ENCODE peak calls at places on chromosomes 7 and 10, in seven cellular contexts. F is PC-3; C is Ammon's horn; E is activated CD8-positive, alpha-beta memory T cell treated with anti-CD3 and anti-CD28 coated beads, Interleukin-2, amount 50 U/mL, for 48 hours; S is EH; K is stimulated activated CD4-positive, alpha-beta T cell treated with anti-CD3 and anti-CD28 coated beads, Interleukin-4, amount 100 ng/mL, for 48 hours; D is neuronal stem cell. I is an unnamed sample.

GRCh38 chr10:78540355-78541076 is 506.9 kb downstream of the RPS24 start:
- DNase-seq in F (peak; percentile 79), C (no peak), E (no peak), S (peak; percentile 39), K (no peak), D (no peak), I (no peak)

GRCh38 chr10:132294196-132294520 is 13.6 kb downstream of the STK32C start:
- DNase-seq in F (no peak), C (no peak), E (no peak), S (no peak), K (no peak), D (no peak), I (no peak)

GRCh38 chr10:7788640-7789335 is 811 bp downstream of the ATP5F1C start:
- DNase-seq in F (peak; percentile 27), C (no peak), E (no peak), S (peak; percentile 22), K (peak; percentile 1), D (no peak), I (no peak)

GRCh38 chr7:36777855-36778254 is 53.6 kb upstream of the AOAH start:
- DNase-seq in F (no peak), C (no peak), E (no peak), S (no peak), K (no peak), D (no peak), I (no peak)

GRCh38 chr7:155381852-155382801 is 75.8 kb upstream of the EN2 start:
- DNase-seq in F (no peak), C (peak; percentile 26), E (no peak), S (no peak), K (no peak), D (no peak), I (no peak)

GRCh38 chr10:63547628-63548356 is 26.6 kb downstream of the REEP3 start:
- DNase-seq in F (no peak), C (peak; percentile 71), E (no peak), S (peak; percentile 42), K (no peak), D (no peak), I (no peak)

GRCh38 chr10:47380341-47381215 is 3.5 kb downstream of the ZNF488 start:
- DNase-seq in F (no peak), C (no peak), E (peak; percentile 22), S (no peak), K (no peak), D (no peak), I (peak; percentile 75)

GRCh38 chr7:16060492-16060891 is 360.8 kb downstream of the CRPPA start:
- DNase-seq in F (no peak), C (no peak), E (no peak), S (no peak), K (no peak), D (no peak), I (no peak)

GRCh38 chr7:80666376-80666775 is 27.9 kb downstream of the CD36 start:
- DNase-seq in F (peak; percentile 81), C (no peak), E (no peak), S (no peak), K (no peak), D (no peak), I (no peak)

GRCh38 chr10:13331641-13332040 is 16.5 kb downstream of the SEPHS1 start:
- DNase-seq in F (no peak), C (no peak), E (no peak), S (peak; percentile 50), K (no peak), D (no peak), I (no peak)

GRCh38 chr7:140810830-140811556 is 113.7 kb downstream of the BRAF start:
- DNase-seq in F (peak; percentile 83), C (peak; percentile 85), E (peak; percentile 61), S (peak; percentile 74), K (peak; percentile 46), D (peak; percentile 51), I (no peak)

GRCh38 chr10:67990093-67990492 is 85.0 kb downstream of the HERC4 start:
- DNase-seq in F (no peak), C (no peak), E (no peak), S (no peak), K (no peak), D (no peak), I (no peak)

GRCh38 chr7:51224811-51225581 is 91.6 kb downstream of the COBL start:
- DNase-seq in F (peak; percentile 86), C (peak; percentile 54), E (no peak), S (no peak), K (no peak), D (no peak), I (no peak)

GRCh38 chr7:54880326-54880989 is 121.4 kb upstream of the SEC61G start:
- DNase-seq in F (no peak), C (no peak), E (no peak), S (no peak), K (no peak), D (no peak), I (no peak)

GRCh38 chr10:122459586-122460273 is 1.6 kb upstream of the HTRA1 start:
- DNase-seq in F (no peak), C (no peak), E (no peak), S (peak; percentile 62), K (no peak), D (no peak), I (no peak)

GRCh38 chr10:73965890-73966768 is 31.8 kb upstream of the VCL start:
- DNase-seq in F (peak; percentile 100), C (peak; percentile 69), E (no peak), S (peak; percentile 100), K (no peak), D (peak; percentile 91), I (no peak)

GRCh38 chr7:33193308-33193864 is 64.0 kb downstream of the BBS9 start:
- DNase-seq in F (no peak), C (no peak), E (no peak), S (no peak), K (no peak), D (no peak), I (no peak)

GRCh38 chr10:132856869-132857524 is 71.0 kb upstream of the NKX6-2 start:
- DNase-seq in F (no peak), C (no peak), E (peak; percentile 32), S (no peak), K (no peak), D (no peak), I (no peak)

GRCh38 chr7:144009361-144009760 is 9.2 kb downstream of the OR6B1 start:
- DNase-seq in F (no peak), C (no peak), E (no peak), S (no peak), K (no peak), D (no peak), I (no peak)

GRCh38 chr7:32072397-32072796 is 2.2 kb upstream of the PDE1C start:
- DNase-seq in F (no peak), C (no peak), E (no peak), S (no peak), K (no peak), D (no peak), I (no peak)

GRCh38 chr10:129108378-129108777 is 358.7 kb upstream of the MGMT start:
- DNase-seq in F (no peak), C (no peak), E (no peak), S (no peak), K (no peak), D (no peak), I (peak; percentile 42)

GRCh38 chr7:129363-130221 is 62.8 kb upstream of the FAM20C start:
- DNase-seq in F (no peak), C (peak; percentile 70), E (no peak), S (peak; percentile 39), K (no peak), D (no peak), I (no peak)

GRCh38 chr10:43683451-43684197 is 34.9 kb upstream of the ZNF32 start:
- DNase-seq in F (peak; percentile 25), C (no peak), E (no peak), S (peak; percentile 44), K (no peak), D (no peak), I (no peak)

GRCh38 chr7:5478568-5479045 is 55.0 kb upstream of the TNRC18 start:
- DNase-seq in F (no peak), C (no peak), E (no peak), S (no peak), K (no peak), D (no peak), I (no peak)

GRCh38 chr10:77036993-77037734 is 600.4 kb downstream of the KCNMA1 start:
- DNase-seq in F (peak; percentile 74), C (peak; percentile 11), E (no peak), S (no peak), K (no peak), D (peak; percentile 56), I (no peak)

GRCh38 chr10:62803993-62804383 is 532 bp upstream of the ADO start:
- DNase-seq in F (no peak), C (no peak), E (no peak), S (no peak), K (no peak), D (no peak), I (no peak)

GRCh38 chr7:140667476-140667875 is 5.3 kb upstream of the ADCK2 start:
- DNase-seq in F (peak; percentile 47), C (no peak), E (no peak), S (peak; percentile 24), K (no peak), D (no peak), I (no peak)

GRCh38 chr10:93034426-93034825 is 26.2 kb upstream of the CYP26C1 start:
- DNase-seq in F (no peak), C (no peak), E (no peak), S (peak; percentile 35), K (no peak), D (no peak), I (no peak)

GRCh38 chr7:141294122-141294829 is 220.4 kb downstream of the TMEM178B start:
- DNase-seq in F (no peak), C (peak; percentile 28), E (no peak), S (no peak), K (no peak), D (no peak), I (peak; percentile 42)

GRCh38 chr7:98810166-98810802 is 59.5 kb downstream of the TMEM130 start:
- DNase-seq in F (no peak), C (peak; percentile 32), E (no peak), S (no peak), K (no peak), D (no peak), I (no peak)

GRCh38 chr7:123784263-123784662 is 35.5 kb upstream of the WASL start:
- DNase-seq in F (no peak), C (no peak), E (no peak), S (no peak), K (no peak), D (no peak), I (no peak)

GRCh38 chr10:75650648-75651047 is 219.2 kb downstream of the LRMDA start:
- DNase-seq in F (no peak), C (no peak), E (no peak), S (no peak), K (no peak), D (no peak), I (no peak)

GRCh38 chr10:102230861-102231356 is 4.8 kb downstream of the ELOVL3 start:
- DNase-seq in F (no peak), C (no peak), E (peak; percentile 83), S (peak; percentile 9), K (peak; percentile 53), D (no peak), I (no peak)

GRCh38 chr7:1176891-1177373 is 16.9 kb upstream of the ZFAND2A start:
- DNase-seq in F (peak; percentile 86), C (no peak), E (peak; percentile 99), S (peak; percentile 63), K (peak; percentile 80), D (no peak), I (no peak)

GRCh38 chr10:73096041-73096451 is 620 bp downstream of the P4HA1 start:
- DNase-seq in F (peak; percentile 97), C (peak; percentile 69), E (peak; percentile 86), S (peak; percentile 82), K (peak; percentile 65), D (no peak), I (no peak)

I was measured in vagina.